ENCODE peak calls at places on chromosome 1, in eight cellular contexts. B, K, Z, N, E, D, T and C are unnamed samples. For H3K9me3, the result is how much of the 10 kb centered on the place peaks cover.

GRCh38 chr1:218384576-218384975 is 39.4 kb downstream of the TGFB2 start:
- DNase-seq in B (peak), K (no peak), Z (no peak), N (no peak), E (no peak), D (no peak), T (no peak), C (no peak)

GRCh38 chr1:32266926-32267645 is 16.0 kb downstream of the LCK start:
- DNase-seq in B (peak), K (peak), Z (no peak), N (no peak), E (no peak), D (no peak), T (peak), C (no peak)

GRCh38 chr1:38848069-38848468 is 11.5 kb downstream of the RRAGC start:
- DNase-seq in B (no peak), K (no peak), Z (no peak), N (no peak), E (no peak), D (no peak), T (no peak), C (no peak)

GRCh38 chr1:63870152-63870551 is 96.3 kb downstream of the ROR1 start:
- DNase-seq in B (no peak), K (no peak), Z (no peak), N (no peak), E (no peak), D (no peak), T (no peak), C (no peak)

GRCh38 chr1:62213075-62213914 is 18.6 kb downstream of the L1TD1 start:
- DNase-seq in B (no peak), K (no peak), Z (no peak), N (no peak), E (no peak), D (no peak), T (no peak), C (no peak)

GRCh38 chr1:181317261-181317924 is 165.9 kb upstream of the CACNA1E start:
- DNase-seq in B (no peak), K (no peak), Z (no peak), N (no peak), E (no peak), D (no peak), T (no peak), C (no peak)

GRCh38 chr1:40270152-40270834 is 12.3 kb downstream of the ZMPSTE24 start:
- DNase-seq in B (peak), K (no peak), Z (no peak), N (no peak), E (no peak), D (no peak), T (no peak), C (no peak)

GRCh38 chr1:203507227-203507626 is 13.3 kb downstream of the OPTC start:
- DNase-seq in B (peak), K (peak), Z (no peak), N (peak), E (no peak), D (no peak), T (no peak), C (no peak)

GRCh38 chr1:23592209-23592905 is 33.1 kb upstream of the ID3 start:
- DNase-seq in B (no peak), K (no peak), Z (no peak), N (no peak), E (no peak), D (no peak), T (no peak), C (no peak)

GRCh38 chr1:198024782-198025181 is 107.6 kb downstream of the LHX9 start:
- DNase-seq in B (peak), K (no peak), Z (no peak), N (no peak), E (no peak), D (no peak), T (no peak), C (no peak)

GRCh38 chr1:178644308-178645120 is 80.5 kb upstream of the RALGPS2 start:
- DNase-seq in B (peak), K (peak), Z (no peak), N (peak), E (no peak), D (no peak), T (no peak), C (no peak)

GRCh38 chr1:42348498-42348897 is 13.5 kb upstream of the FOXJ3 start:
- DNase-seq in B (no peak), K (no peak), Z (no peak), N (no peak), E (no peak), D (no peak), T (no peak), C (no peak)

GRCh38 chr1:223010552-223011229 is 132.4 kb downstream of the TLR5 start:
- DNase-seq in B (peak), K (peak), Z (no peak), N (no peak), E (no peak), D (no peak), T (no peak), C (no peak)

GRCh38 chr1:19393051-19393450 is 80.9 kb downstream of the SLC66A1 start:
- DNase-seq in B (no peak), K (no peak), Z (no peak), N (no peak), E (no peak), D (no peak), T (no peak), C (no peak)

GRCh38 chr1:109850194-109850593 is 60.5 kb upstream of the CSF1 start:
- DNase-seq in B (no peak), K (no peak), Z (no peak), N (no peak), E (no peak), D (no peak), T (no peak), C (no peak)

GRCh38 chr1:156963621-156964020 is 43.2 kb downstream of the LRRC71 start:
- DNase-seq in B (no peak), K (peak), Z (no peak), N (peak), E (no peak), D (peak), T (no peak), C (no peak)

DNA sequence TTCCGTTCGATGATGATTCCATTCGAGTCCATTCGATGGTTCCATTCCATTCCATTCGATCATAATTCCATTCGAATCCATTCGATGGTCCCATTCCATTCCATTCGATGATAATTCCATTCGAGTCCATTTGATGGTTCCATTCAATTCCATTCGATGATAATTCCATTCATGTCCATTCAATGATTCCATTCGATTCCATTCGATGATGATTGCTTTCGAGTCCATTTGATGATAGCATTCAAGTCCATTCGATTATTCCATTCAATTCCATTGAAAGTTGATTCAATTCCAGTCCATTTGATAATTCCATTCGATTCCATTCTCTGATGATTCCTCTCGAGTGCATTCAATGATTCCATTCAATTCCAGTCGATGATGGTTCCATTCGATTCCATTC is 3895.3 kb downstream of the SRGAP2C start:
- DNase-seq in B (no peak), K (no peak), Z (no peak), N (no peak), E (no peak), D (no peak), T (no peak), C (no peak)
- H3K9me3 ChIP-seq in B (under half), K (under half), Z (under half), N (half or more), E (under half), D (under half), T (under half), C (under half)

DNA sequence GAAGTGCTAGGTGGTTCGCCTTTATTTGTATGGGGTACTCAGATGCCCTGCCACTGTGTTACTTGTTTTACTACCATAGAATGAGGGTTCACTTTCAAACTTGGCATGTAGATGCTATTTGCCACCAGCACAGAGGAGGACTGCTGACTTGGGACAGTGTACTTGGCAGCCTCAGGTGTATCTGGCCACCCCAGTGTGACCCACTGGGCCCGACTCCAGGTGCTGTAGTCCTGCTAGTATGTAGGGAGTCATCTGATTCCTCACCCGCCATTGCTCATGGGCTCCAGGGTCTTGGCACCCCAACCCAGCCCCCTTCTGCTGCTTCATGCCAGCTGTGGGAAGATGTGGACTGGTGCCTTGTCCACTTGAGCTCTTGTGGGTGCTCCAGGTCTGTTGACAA is 40.0 kb downstream of the ZNF678 start:
- DNase-seq in B (no peak), K (no peak), Z (no peak), N (no peak), E (no peak), D (no peak), T (no peak), C (no peak)
- H3K9me3 ChIP-seq in B (under half), K (under half), Z (under half), N (under half), E (under half), D (under half), T (under half), C (under half)

DNA sequence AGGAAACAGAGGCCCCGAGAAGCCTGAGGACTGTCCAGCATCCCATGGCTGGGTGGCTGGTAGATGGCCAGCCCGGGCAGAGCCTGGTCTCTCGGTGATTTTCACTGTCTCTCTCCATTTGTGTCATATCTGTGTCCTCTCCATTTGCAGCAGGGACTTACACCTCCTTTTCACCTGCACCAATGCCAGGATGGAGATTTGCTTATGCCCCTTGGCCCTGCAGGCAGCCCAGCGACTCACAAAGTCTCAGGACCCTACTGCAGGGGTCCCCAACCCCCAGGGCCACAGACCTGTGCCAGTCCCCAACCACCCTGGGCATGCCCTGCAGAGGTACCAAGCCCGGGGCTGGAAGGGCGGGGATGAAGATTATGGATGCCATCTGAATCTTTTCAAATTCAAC is 201.6 kb downstream of the RHOU start:
- DNase-seq in B (no peak), K (no peak), Z (no peak), N (no peak), E (no peak), D (no peak), T (no peak), C (no peak)
- H3K9me3 ChIP-seq in B (under half), K (under half), Z (under half), N (under half), E (under half), D (under half), T (under half), C (under half)

GRCh38 chr1:167330601-167331293 is 110.1 kb downstream of the POU2F1 start:
- DNase-seq in B (no peak), K (no peak), Z (peak), N (no peak), E (no peak), D (no peak), T (no peak), C (no peak)

GRCh38 chr1:167328306-167328705 is 107.6 kb downstream of the POU2F1 start:
- DNase-seq in B (no peak), K (no peak), Z (peak), N (no peak), E (no peak), D (no peak), T (no peak), C (no peak)

GRCh38 chr1:167322483-167322882 is 101.8 kb downstream of the POU2F1 start:
- DNase-seq in B (no peak), K (no peak), Z (no peak), N (no peak), E (no peak), D (no peak), T (no peak), C (no peak)

GRCh38 chr1:167328762-167329483 is 108.2 kb downstream of the POU2F1 start:
- DNase-seq in B (peak), K (peak), Z (peak), N (peak), E (no peak), D (no peak), T (no peak), C (no peak)

GRCh38 chr1:167325151-167325550 is 104.5 kb downstream of the POU2F1 start:
- DNase-seq in B (no peak), K (no peak), Z (no peak), N (no peak), E (no peak), D (no peak), T (no peak), C (no peak)
- H3K9me3 ChIP-seq in B (under half), K (under half), Z (under half), N (under half), E (under half), D (under half), T (under half), C (under half)

DNA sequence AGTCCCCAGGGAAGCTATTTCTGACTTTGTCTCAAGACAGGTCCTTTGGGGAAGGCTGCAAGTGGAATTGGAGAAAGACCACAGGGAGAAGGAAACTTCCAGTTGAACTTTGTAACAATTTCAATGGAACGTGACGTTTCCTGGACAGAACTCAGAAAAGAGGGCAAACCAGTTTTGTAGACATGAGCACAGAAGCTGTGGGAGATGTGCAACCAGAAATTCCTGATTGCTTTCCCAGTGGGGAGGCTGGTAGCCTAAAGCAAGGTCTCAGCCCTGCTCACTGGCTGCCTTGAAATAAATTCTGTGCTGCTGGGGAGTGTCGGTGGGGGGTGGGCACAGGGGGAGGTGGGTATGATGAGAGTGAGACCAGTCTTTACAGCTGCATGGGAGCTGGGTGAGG is 1206.7 kb upstream of the ADGRL2 start:
- DNase-seq in B (no peak), K (no peak), Z (no peak), N (no peak), E (no peak), D (no peak), T (no peak), C (no peak)
- H3K9me3 ChIP-seq in B (under half), K (under half), Z (under half), N (under half), E (under half), D (under half), T (under half), C (under half)

DNA sequence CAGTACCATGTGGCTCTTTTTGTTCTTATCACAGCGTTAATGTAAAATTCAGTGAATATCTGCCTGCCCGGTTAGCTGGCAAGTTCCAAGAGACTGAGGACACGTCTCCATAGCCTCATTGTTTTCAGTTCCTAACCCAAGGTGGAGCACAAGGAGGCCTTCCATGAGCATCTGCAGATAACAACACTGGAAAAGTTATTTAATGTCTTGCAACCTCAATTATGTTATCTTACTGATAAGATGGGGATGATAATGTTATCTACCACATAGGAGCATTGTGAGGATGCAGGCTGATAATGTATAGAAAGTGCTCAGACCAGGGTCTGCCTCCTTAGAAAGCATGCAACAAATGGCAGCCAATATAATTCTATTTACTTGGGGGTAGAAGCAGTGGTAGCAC is 109.6 kb upstream of the DNAH14 start:
- DNase-seq in B (no peak), K (no peak), Z (no peak), N (no peak), E (no peak), D (no peak), T (no peak), C (no peak)
- H3K9me3 ChIP-seq in B (under half), K (under half), Z (under half), N (under half), E (under half), D (under half), T (under half), C (under half)

GRCh38 chr1:227697321-227697864 is 37.7 kb downstream of the JMJD4 start:
- DNase-seq in B (no peak), K (no peak), Z (no peak), N (no peak), E (no peak), D (no peak), T (no peak), C (no peak)
- H3K9me3 ChIP-seq in B (under half), K (under half), Z (under half), N (half or more), E (under half), D (under half), T (under half), C (under half)

GRCh38 chr1:152442291-152442690 is 28.2 kb upstream of the CRNN start:
- DNase-seq in B (no peak), K (no peak), Z (no peak), N (peak), E (no peak), D (no peak), T (no peak), C (no peak)

GRCh38 chr1:152440635-152441471 is 26.8 kb upstream of the CRNN start:
- DNase-seq in B (peak), K (peak), Z (peak), N (peak), E (peak), D (peak), T (no peak), C (peak)

GRCh38 chr1:152444045-152444444 is 30.0 kb upstream of the CRNN start:
- DNase-seq in B (no peak), K (no peak), Z (no peak), N (peak), E (no peak), D (no peak), T (no peak), C (no peak)

GRCh38 chr1:152441756-152442155 is 27.7 kb upstream of the CRNN start:
- DNase-seq in B (no peak), K (no peak), Z (no peak), N (no peak), E (no peak), D (no peak), T (no peak), C (no peak)

DNA sequence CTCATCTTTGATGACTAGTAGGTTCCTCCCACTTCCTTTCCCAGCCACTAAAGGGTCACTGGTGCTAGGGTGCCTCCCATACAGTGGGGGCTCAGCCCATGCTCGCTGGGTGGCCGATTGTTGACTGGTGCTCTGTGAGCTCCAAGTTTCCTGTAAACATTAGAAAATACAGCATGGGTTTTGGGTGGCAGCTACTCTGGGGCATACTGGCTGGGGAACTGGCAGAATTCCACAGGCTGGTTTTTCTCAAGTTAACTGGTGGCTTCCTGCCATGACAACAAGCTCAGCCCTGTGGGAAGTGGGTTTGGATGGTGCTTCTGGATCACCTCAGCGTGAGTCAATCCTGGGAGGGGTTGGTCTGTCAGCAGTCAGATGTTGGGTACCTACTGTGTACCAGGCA is 28.7 kb upstream of the CRNN start:
- DNase-seq in B (no peak), K (peak), Z (no peak), N (no peak), E (no peak), D (no peak), T (no peak), C (no peak)
- H3K9me3 ChIP-seq in B (under half), K (under half), Z (under half), N (under half), E (under half), D (under half), T (under half), C (under half)